ENCODE peak calls at places on chromosome 1, in ten cellular contexts. F, P, K, X, S, W, B, Q, L and Z are unnamed samples. For H3K36me3, the result is how much of the 10 kb centered on the place peaks cover.

GRCh38 chr1:62391369-62391971 is 45.4 kb upstream of the USP1 start:
- DNase-seq in P (no peak), S (peak), X (no peak), B (no peak), Q (peak), L (peak), W (no peak), K (no peak), F (no peak), Z (peak)

GRCh38 chr1:207959141-207959825 is 48.4 kb upstream of the CD34 start:
- DNase-seq in P (no peak), W (no peak), Q (peak), K (peak), X (peak), B (peak), L (peak), F (peak), S (peak), Z (peak)

GRCh38 chr1:190436615-190437014 is 41.0 kb downstream of the BRINP3 start:
- DNase-seq in F (no peak), K (no peak), Q (no peak), W (no peak), X (no peak), S (no peak), P (peak), L (no peak), B (peak), Z (peak)

GRCh38 chr1:236799001-236799400 is 3.9 kb downstream of the MTR start:
- DNase-seq in P (no peak), X (no peak), F (no peak), W (no peak), L (no peak), Q (no peak), B (no peak), S (no peak), K (no peak), Z (no peak)

GRCh38 chr1:33263890-33264504 is 7.7 kb downstream of the ZNF362 start:
- DNase-seq in W (no peak), B (no peak), P (no peak), K (no peak), Q (no peak), L (no peak), X (no peak), F (no peak), S (no peak), Z (no peak)

GRCh38 chr1:96927125-96927524 is 205.5 kb downstream of the PTBP2 start:
- DNase-seq in L (peak), F (no peak), K (no peak), W (no peak), S (no peak), B (peak), X (no peak), P (no peak), Q (no peak), Z (no peak)

GRCh38 chr1:155005076-155005971 is 2.7 kb downstream of the ZBTB7B start:
- DNase-seq in Q (no peak), S (peak), F (peak), K (peak), X (peak), L (no peak), P (no peak), W (no peak), B (no peak), Z (peak)

GRCh38 chr1:244833734-244834595 is 1.5 kb upstream of the COX20 start:
- DNase-seq in P (peak), X (peak), K (peak), Q (peak), F (peak), L (peak), W (no peak), B (peak), S (peak), Z (peak)

GRCh38 chr1:165738794-165739193 is 29.9 kb downstream of the TMCO1 start:
- DNase-seq in B (no peak), L (no peak), S (no peak), W (no peak), K (no peak), X (no peak), Q (no peak), F (no peak), P (no peak), Z (no peak)

GRCh38 chr1:100530901-100531487 is 6.9 kb upstream of the GPR88 start:
- DNase-seq in F (peak), W (no peak), P (no peak), Q (no peak), B (peak), X (peak), S (peak), L (no peak), K (peak), Z (peak)

GRCh38 chr1:100430368-100430767 is 78.1 kb downstream of the CDC14A start:
- DNase-seq in Q (no peak), L (no peak), S (no peak), B (no peak), K (no peak), P (no peak), F (no peak), W (no peak), X (no peak), Z (peak)

GRCh38 chr1:200880212-200880611 is 7.4 kb downstream of the GPR25 start:
- DNase-seq in L (no peak), B (no peak), K (no peak), S (no peak), X (no peak), P (no peak), Q (no peak), W (no peak), F (no peak), Z (no peak)

GRCh38 chr1:7294636-7295035 is 476.5 kb upstream of the VAMP3 start:
- DNase-seq in B (no peak), F (no peak), P (no peak), W (no peak), K (no peak), S (no peak), Q (no peak), X (no peak), L (no peak), Z (no peak)

GRCh38 chr1:155179107-155180031 is 5.7 kb downstream of the TRIM46 start:
- DNase-seq in S (no peak), Q (peak), W (no peak), B (no peak), P (no peak), X (peak), L (no peak), K (no peak), F (no peak), Z (no peak)

GRCh38 chr1:228094432-228095016 is 8.6 kb downstream of the C1orf35 start:
- DNase-seq in W (no peak), S (peak), P (no peak), B (no peak), K (no peak), Q (no peak), X (no peak), L (no peak), F (no peak), Z (no peak)

DNA sequence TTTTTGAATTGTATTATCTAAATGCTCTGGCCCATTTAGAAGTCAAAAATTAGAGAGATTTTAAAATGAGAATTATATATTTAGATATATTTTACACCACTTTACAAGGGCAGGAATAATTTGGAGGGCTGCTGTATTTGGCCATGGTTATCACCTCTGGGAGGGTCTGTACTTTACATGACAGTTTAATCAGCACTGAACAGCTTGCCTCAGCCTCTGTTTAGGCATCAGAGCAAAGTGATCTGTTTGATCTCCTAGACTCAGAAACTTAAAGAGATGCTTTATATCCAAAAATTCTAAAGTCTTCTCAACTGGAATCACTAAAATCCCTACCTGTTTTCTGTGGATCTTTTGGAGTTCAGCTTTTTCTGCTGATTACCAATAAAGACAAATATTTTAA is 5.4 kb upstream of the SPTA1 start:
- DNase-seq in P (no peak), K (no peak), B (no peak), X (no peak), Q (no peak), L (no peak), W (no peak), F (no peak), S (no peak), Z (no peak)
- TF ChIP-seq CTCF in P (no peak), K (no peak), B (no peak), X (no peak), Q (no peak), L (no peak), W (no peak), F (no peak), S (no peak), Z (no peak)

GRCh38 chr1:157108448-157108847 is 8.8 kb upstream of the ETV3L start:
- DNase-seq in W (no peak), K (no peak), S (no peak), Q (no peak), X (no peak), F (no peak), L (no peak), P (no peak), B (no peak), Z (no peak)

GRCh38 chr1:157105988-157106812 is 6.6 kb upstream of the ETV3L start:
- DNase-seq in F (peak), W (peak), Q (peak), S (peak), K (no peak), B (peak), P (no peak), X (no peak), L (no peak), Z (peak)

GRCh38 chr1:157107702-157108101 is 8.1 kb upstream of the ETV3L start:
- DNase-seq in L (no peak), K (no peak), B (no peak), X (no peak), F (no peak), S (no peak), P (no peak), W (no peak), Q (no peak), Z (no peak)

GRCh38 chr1:157105298-157105987 is 5.8 kb upstream of the ETV3L start:
- DNase-seq in B (no peak), Q (no peak), L (no peak), X (no peak), F (no peak), K (no peak), P (no peak), W (no peak), S (no peak), Z (no peak)

DNA sequence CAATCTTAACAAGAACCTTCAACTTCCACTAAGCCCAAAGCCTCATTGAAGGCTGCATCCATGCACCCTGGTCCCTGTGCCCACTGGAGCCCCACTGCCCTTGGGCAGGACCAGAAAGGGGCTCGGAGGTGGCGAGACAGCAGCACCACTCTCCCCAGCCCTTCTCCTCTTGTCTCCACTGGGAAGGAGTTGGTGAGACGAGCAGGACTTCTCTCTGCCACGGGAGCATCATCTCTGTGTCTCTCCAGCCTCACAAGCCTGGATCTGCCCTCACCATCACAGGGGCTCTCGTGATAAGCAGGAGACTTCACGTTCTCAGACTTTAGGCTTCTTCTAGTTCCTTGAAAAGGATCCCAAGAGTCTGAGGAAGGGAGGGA is 7.2 kb upstream of the ETV3L start:
- DNase-seq in K (no peak), W (no peak), Q (no peak), S (no peak), P (no peak), L (no peak), F (no peak), B (no peak), X (no peak), Z (no peak)
- H3K4me3 ChIP-seq in K (no peak), W (no peak), Q (no peak), S (no peak), P (no peak), L (no peak), F (no peak), B (no peak), X (no peak), Z (no peak)

DNA sequence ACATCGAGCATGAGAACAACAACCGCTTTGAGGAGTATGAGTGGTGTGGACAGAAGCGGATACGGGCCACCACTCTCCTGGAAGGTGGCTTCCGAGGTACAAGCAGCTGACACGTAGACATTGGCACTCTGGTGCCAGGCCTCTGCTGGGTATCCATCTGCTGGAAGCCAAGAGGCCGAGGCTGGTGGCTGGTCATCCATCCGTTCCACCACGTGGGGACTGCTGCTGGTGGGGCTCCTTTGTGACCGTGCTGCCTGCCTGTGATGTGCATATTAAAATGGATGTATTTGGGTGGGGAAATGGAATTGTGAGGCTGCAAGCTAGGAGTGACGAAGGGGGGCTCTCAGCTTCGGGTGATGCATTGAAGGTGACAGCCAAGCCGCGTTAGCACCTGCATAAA is 38.2 kb downstream of the TMEM53 start:
- DNase-seq in Q (no peak), W (no peak), F (no peak), K (no peak), P (no peak), L (no peak), S (no peak), X (no peak), B (no peak), Z (no peak)
- H3K36me3 ChIP-seq in Q (under half), W (under half), F (under half), K (half or more), P (under half), L (under half), S (under half), X (half or more), B (half or more), Z (under half)

DNA sequence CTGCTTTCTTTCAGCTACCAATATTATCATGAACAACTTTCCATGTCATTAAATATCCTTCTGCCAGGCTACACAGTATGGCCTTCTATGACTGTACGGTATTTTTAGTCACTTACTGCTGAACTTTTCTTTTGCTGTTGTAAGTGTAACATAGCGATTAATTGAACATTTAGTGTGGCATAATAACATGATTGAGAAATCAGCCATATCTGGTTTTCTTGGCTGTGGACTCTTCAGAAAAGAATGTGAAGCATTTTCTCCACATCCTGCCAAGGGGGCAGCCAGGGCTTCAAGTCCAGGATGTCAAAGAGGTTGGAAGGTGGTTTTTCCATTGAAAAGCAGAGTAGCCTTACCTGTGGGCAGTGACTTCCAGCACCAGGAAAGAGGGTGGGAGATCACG is 8.8 kb upstream of the AHCYL1 start:
- DNase-seq in X (no peak), Q (no peak), P (no peak), S (no peak), B (peak), K (no peak), L (no peak), F (no peak), W (peak), Z (peak)
- TF ChIP-seq CTCF in X (no peak), Q (no peak), P (no peak), S (no peak), B (no peak), K (no peak), L (no peak), F (no peak), W (no peak), Z (no peak)